ENCODE peak calls at places on chromosomes 11 and 22, in five cellular contexts. T is stomach, U is A549, W is IMR-90, R is tibial nerve. A is an unnamed sample.

GRCh38 chr11:47773882-47774281 is 6.7 kb upstream of the FNBP4 start:
- DNase-seq in W (no peak), U (no peak), T (no peak), R (no peak), A (no peak)

GRCh38 chr22:28710112-28710888 is 30.7 kb upstream of the TTC28 start:
- DNase-seq in U (no peak), R (no peak), W (peak; percentile 93), T (no peak), A (no peak)

GRCh38 chr11:61173456-61173855 is 12.2 kb upstream of the VPS37C start:
- DNase-seq in U (no peak), T (peak; percentile 49), W (peak; percentile 34), R (no peak), A (no peak)

GRCh38 chr11:105132716-105133511 is 6.7 kb downstream of the CARD18 start:
- DNase-seq in U (no peak), T (no peak), R (no peak), W (peak; percentile 89), A (no peak)

GRCh38 chr11:128487978-128488377 is 99.4 kb downstream of the ETS1 start:
- DNase-seq in R (no peak), T (no peak), W (no peak), U (no peak), A (no peak)

GRCh38 chr22:42156121-42156520 is 25.5 kb upstream of the CYP2D6 start:
- DNase-seq in T (no peak), U (no peak), R (no peak), W (no peak), A (no peak)

GRCh38 chr11:1283091-1283511 is 26.3 kb downstream of the TOLLIP start:
- DNase-seq in W (no peak), R (no peak), T (no peak), U (no peak), A (no peak)

GRCh38 chr22:19962246-19962908 is 20.8 kb upstream of the TXNRD2 start:
- DNase-seq in U (peak; percentile 47), R (no peak), W (peak; percentile 73), T (peak; percentile 90), A (peak; percentile 87)

GRCh38 chr11:62011881-62012280 is 44.4 kb upstream of the FTH1 start:
- DNase-seq in U (no peak), T (no peak), R (no peak), W (no peak), A (peak; percentile 47)

GRCh38 chr11:15969701-15970329 is 386.5 kb downstream of the SOX6 start:
- DNase-seq in T (no peak), W (peak; percentile 91), U (no peak), R (no peak), A (no peak)

GRCh38 chr11:76657824-76658170 is 12.8 kb downstream of the LRRC32 start:
- DNase-seq in U (no peak), W (no peak), T (no peak), R (no peak), A (no peak)

GRCh38 chr11:121389651-121390050 is 62.5 kb upstream of the SORL1 start:
- DNase-seq in R (no peak), W (no peak), U (no peak), T (no peak), A (no peak)

GRCh38 chr11:69986421-69987229 is 91.5 kb upstream of the ANO1 start:
- DNase-seq in U (no peak), T (no peak), W (no peak), R (no peak), A (no peak)

DNA sequence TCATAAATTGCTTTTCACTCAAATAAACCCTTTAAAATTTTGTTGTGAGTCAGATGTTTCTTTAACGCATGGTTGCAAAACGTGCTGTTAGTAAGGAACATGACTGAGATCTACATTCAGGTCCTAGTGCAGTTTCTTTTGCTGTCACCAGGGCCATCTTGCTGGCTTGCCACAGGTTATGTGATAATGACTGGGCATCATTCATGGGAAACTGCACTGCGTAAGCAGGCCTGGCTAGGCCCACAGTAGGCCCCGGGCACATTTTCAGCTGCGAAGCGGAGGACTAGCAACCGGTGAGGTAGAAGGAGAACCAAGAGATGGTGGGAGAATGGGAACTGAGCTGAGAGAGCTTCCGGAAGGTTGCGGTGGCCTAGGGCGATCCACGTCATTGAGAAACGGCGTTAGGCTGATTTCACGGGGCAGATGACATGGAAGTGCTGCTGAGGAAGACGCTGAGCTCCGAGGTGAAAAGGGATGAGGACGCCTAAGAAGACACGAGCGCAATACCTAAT is 3.2 kb upstream of the KLHDC7B start:
- DNase-seq in T (no peak), R (no peak), W (no peak), U (no peak), A (peak; percentile 66)
- TF ChIP-seq POLR2A in T (no peak), R (no peak), W (no peak), U (no peak), A (no peak)

GRCh38 chr11:111069076-111069475 is 176.4 kb upstream of the POU2AF2 start:
- DNase-seq in T (no peak), R (no peak), W (peak; percentile 81), U (no peak), A (no peak)
- TF ChIP-seq CTCF in T (no peak), R (no peak), W (peak; percentile 62), U (no peak), A (no peak)

GRCh38 chr11:111944651-111945051 is 7.5 kb downstream of the DIXDC1 start:
- DNase-seq in U (no peak), W (peak; percentile 83), R (no peak), T (no peak), A (no peak)

GRCh38 chr11:111944139-111944538 is 7.0 kb downstream of the DIXDC1 start:
- DNase-seq in W (peak; percentile 87), U (no peak), R (no peak), T (no peak), A (no peak)

GRCh38 chr11:111946499-111946898 is 9.4 kb downstream of the DIXDC1 start:
- DNase-seq in W (no peak), T (peak; percentile 63), U (no peak), R (no peak), A (no peak)

GRCh38 chr11:111947143-111947542 is 10.0 kb downstream of the DIXDC1 start:
- DNase-seq in W (no peak), U (no peak), T (no peak), R (no peak), A (no peak)

GRCh38 chr11:111945198-111945597 is 8.1 kb downstream of the DIXDC1 start:
- DNase-seq in U (no peak), T (no peak), W (no peak), R (no peak), A (no peak)
- H3K27ac ChIP-seq in U (peak overlapping the region; percentile 85), T (peak overlapping the region; percentile 78), W (peak overlapping the region; percentile 39), R (no peak overlapping the region), A (no peak overlapping the region)

DNA sequence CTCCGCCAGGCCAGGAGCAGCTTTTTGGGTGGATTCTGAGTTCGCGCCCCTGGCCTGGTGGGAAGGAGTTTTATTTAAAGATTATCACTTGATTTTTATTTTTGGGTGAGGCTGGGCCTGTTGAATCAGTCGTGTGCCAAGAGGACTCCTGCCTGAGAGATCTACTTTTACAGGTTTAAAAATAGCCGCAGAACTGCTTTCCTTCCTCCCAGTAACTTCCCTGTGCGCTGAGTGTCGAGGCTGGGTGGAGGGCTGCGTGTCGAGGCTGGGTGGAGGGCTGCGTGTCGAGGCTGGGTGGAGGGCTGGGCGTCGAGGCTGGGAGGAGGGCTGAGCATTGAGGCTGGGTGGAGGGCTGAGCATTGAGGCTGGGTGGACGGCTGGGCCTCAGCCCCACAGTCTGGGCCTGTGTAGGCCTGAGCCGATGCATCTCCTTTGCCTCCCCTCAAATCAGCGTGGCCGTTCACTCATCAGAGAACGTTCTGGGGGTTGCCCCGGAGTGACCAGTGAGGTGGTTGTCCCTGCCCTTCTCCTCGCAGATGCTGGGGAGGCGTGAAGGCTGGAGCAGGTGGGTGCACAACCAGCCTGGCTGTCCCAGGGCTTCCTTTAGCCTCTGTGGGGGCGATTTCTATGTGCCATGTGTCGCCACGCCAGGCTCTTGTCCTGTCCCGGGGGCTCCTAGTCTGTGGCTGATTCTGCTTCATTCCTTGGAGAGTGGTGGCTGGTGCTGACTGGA is 30.1 kb downstream of the GRAMD4 start:
- DNase-seq in T (no peak), U (no peak), W (no peak), R (no peak), A (no peak)
- TF ChIP-seq POLR2A in T (no peak), U (no peak), W (no peak), R (no peak), A (no peak)

DNA sequence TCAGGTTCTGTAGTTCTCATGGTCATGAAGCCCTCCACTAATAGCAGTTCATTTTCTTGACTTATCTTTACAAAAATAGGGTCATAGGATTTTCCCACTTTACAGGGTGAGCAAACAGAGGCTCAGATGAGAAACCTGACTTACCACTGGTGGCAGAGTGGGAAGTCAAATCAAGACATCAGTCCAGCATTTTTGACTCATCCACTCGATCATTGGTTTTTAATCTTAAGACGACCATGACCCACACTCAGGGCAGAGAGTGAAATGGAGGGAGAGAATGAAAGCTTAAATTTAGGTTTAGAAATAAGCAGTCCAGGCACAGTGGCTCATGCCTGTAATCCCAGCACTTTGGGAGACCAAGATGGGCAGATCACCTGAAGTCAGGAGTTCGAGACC is 42.1 kb downstream of the RTL6 start:
- DNase-seq in W (no peak), T (peak; percentile 8), U (no peak), R (no peak), A (no peak)
- TF ChIP-seq CTCF in W (no peak), T (no peak), U (no peak), R (no peak), A (no peak)

GRCh38 chr11:73242291-73243092 is 24.4 kb downstream of the P2RY2 start:
- DNase-seq in U (peak; percentile 90), R (peak; percentile 53), W (peak; percentile 60), T (peak; percentile 82), A (peak; percentile 78)
- H3K27ac ChIP-seq in U (peak overlapping the region; percentile 92), R (no peak overlapping the region), W (peak overlapping the region; percentile 17), T (no peak overlapping the region), A (peak overlapping the region; percentile 61)

A was measured in upper lobe of left lung.